ENCODE peak calls at places on chromosomes 3 and 15, in eight cellular contexts. U, C, V, I, F, G, H and A are unnamed samples.

GRCh38 chr3:100602506-100603444 is 6.6 kb upstream of the ADGRG7 start:
- DNase-seq in F (no peak), V (no peak), C (peak; percentile 73), G (no peak), I (peak; percentile 60), H (peak; percentile 28), U (no peak), A (no peak)

GRCh38 chr3:98003306-98003969 is 31.2 kb upstream of the RIOX2 start:
- DNase-seq in V (no peak), I (no peak), C (no peak), H (peak; percentile 32), G (no peak), U (no peak), F (no peak), A (no peak)

GRCh38 chr3:186787642-186788481 is 4.5 kb downstream of the EIF4A2 start:
- DNase-seq in F (no peak), G (no peak), H (peak; percentile 14), C (no peak), V (no peak), I (no peak), U (no peak), A (no peak)

GRCh38 chr3:152300029-152300764 is 31.5 kb downstream of the MBNL1 start:
- DNase-seq in I (no peak), U (no peak), F (no peak), G (no peak), V (no peak), H (no peak), C (no peak), A (no peak)

GRCh38 chr3:191246628-191247027 is 47.6 kb downstream of the OSTN start:
- DNase-seq in F (no peak), H (no peak), I (peak; percentile 31), U (no peak), G (no peak), V (no peak), C (no peak), A (no peak)

GRCh38 chr15:70236306-70237103 is 138.8 kb upstream of the TLE3 start:
- DNase-seq in I (no peak), H (no peak), U (no peak), V (no peak), G (no peak), C (no peak), F (peak; percentile 44), A (peak; percentile 15)

GRCh38 chr3:29183346-29184087 is 97.4 kb upstream of the RBMS3 start:
- DNase-seq in H (no peak), V (no peak), I (no peak), G (no peak), F (no peak), U (no peak), C (no peak), A (no peak)

GRCh38 chr15:47733085-47733484 is 15.8 kb downstream of the SEMA6D start:
- DNase-seq in U (no peak), C (no peak), G (no peak), I (no peak), H (no peak), V (no peak), F (no peak), A (no peak)

GRCh38 chr3:195893916-195894315 is 14.4 kb downstream of the TNK2 start:
- DNase-seq in V (no peak), F (no peak), H (no peak), G (no peak), U (no peak), C (no peak), I (no peak), A (no peak)
- H3K4me1 ChIP-seq in V (peaks cover 51% of the 10 kb centered on the region), F (no peaks in the 10 kb centered on the region), H (peaks cover 73% of the 10 kb centered on the region), G (peaks cover 57% of the 10 kb centered on the region), U (peaks cover 46% of the 10 kb centered on the region), C (peaks cover 76% of the 10 kb centered on the region), I (peaks cover 18% of the 10 kb centered on the region), A (peaks cover 71% of the 10 kb centered on the region)

GRCh38 chr3:50428007-50428633 is 68.8 kb upstream of the TMEM115 start:
- DNase-seq in H (no peak), I (peak; percentile 11), V (no peak), F (no peak), C (no peak), G (peak; percentile 88), U (no peak), A (no peak)
- TF ChIP-seq EP300 in H (no peak), I (no peak), V (no peak), F (no peak), C (no peak), G (peak; percentile 97), U (no peak), A (no peak)

GRCh38 chr15:96342611-96343528 is 12.4 kb downstream of the NR2F2 start:
- DNase-seq in G (no peak), C (no peak), U (no peak), H (no peak), F (no peak), V (no peak), I (no peak), A (no peak)
- H3K4me1 ChIP-seq in G (peaks cover 3% of the 10 kb centered on the region), C (peaks cover 41% of the 10 kb centered on the region), U (peaks cover 8% of the 10 kb centered on the region), H (peaks cover 41% of the 10 kb centered on the region), F (no peaks in the 10 kb centered on the region), V (peaks cover 32% of the 10 kb centered on the region), I (peaks cover 34% of the 10 kb centered on the region), A (peaks cover 11% of the 10 kb centered on the region)

GRCh38 chr3:141625506-141625905 is 112.6 kb upstream of the RNF7 start:
- DNase-seq in U (no peak), H (no peak), G (no peak), C (no peak), I (peak; percentile 17), F (no peak), V (no peak), A (peak; percentile 52)
- TF ChIP-seq EP300 in U (no peak), H (no peak), G (no peak), C (no peak), I (no peak), F (no peak), V (no peak), A (no peak)

GRCh38 chr3:130748981-130749380 is 2.4 kb upstream of the PIK3R4 start:
- DNase-seq in I (no peak), U (no peak), V (no peak), H (no peak), G (no peak), F (no peak), C (no peak), A (no peak)
- H3K4me1 ChIP-seq in I (peaks cover 21% of the 10 kb centered on the region), U (no peaks in the 10 kb centered on the region), V (peaks cover 21% of the 10 kb centered on the region), H (no peaks in the 10 kb centered on the region), G (peaks cover 11% of the 10 kb centered on the region), F (no peaks in the 10 kb centered on the region), C (peaks cover 36% of the 10 kb centered on the region), A (peaks cover 22% of the 10 kb centered on the region)

DNA sequence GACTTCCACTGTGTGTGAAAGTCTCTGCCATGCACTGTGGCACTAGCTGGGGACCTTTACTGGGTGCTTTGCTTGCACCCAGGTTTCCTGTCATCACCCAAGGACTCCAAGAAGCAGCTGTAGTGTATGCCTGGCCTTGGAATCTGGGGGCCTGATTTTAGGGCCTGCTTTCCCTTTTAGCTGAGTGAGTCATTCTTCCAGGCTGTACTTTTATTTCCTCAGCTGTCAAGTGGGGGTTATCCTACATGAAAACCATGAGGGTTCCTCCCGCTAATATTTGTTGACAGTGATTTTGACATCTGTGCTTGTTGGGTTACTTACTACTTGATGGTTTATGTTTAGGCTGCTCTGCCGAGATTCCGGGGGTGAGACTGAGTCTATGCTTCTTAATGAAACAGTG is 18.5 kb downstream of the GORASP1 start:
- DNase-seq in I (no peak), C (no peak), G (no peak), U (no peak), H (no peak), F (no peak), V (no peak), A (no peak)
- TF ChIP-seq EP300 in I (no peak), C (no peak), G (no peak), U (no peak), H (no peak), F (no peak), V (no peak), A (no peak)

DNA sequence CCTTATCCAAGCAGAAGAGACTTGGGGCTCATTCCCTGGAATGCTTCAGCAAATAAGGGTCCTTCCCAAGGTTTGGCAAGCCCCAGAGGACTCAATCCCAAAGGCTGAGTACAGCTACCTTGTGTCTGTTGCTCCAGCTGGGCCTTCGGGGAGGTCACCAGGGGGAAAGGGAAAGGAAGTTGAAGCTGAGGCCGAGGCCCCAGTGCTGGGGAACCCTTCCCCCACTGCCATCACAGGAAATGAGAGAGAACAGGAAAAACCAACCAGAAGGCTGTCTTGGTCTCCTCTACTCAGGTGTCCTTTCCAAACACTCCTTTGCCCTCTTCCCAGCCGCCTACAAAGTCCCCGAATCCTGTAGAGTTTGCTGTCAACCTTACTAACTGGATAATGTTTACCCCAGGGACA is 5.7 kb downstream of the CSRNP1 start:
- DNase-seq in H (peak; percentile 55), C (no peak), U (no peak), I (no peak), V (no peak), G (no peak), F (no peak), A (no peak)
- H3K4me1 ChIP-seq in H (peaks cover 60% of the 10 kb centered on the region), C (peaks cover 62% of the 10 kb centered on the region), U (peaks cover 58% of the 10 kb centered on the region), I (peaks cover 67% of the 10 kb centered on the region), V (peaks cover 69% of the 10 kb centered on the region), G (peaks cover 87% of the 10 kb centered on the region), F (no peaks in the 10 kb centered on the region), A (peaks cover 99% of the 10 kb centered on the region)

GRCh38 chr15:31366169-31366734 is 39.6 kb downstream of the KLF13 start:
- DNase-seq in I (no peak), U (peak; percentile 54), G (peak; percentile 55), F (peak; percentile 87), V (no peak), H (no peak), C (no peak), A (peak; percentile 73)
- TF ChIP-seq EP300 in I (no peak), U (no peak), G (no peak), F (no peak), V (no peak), H (no peak), C (no peak), A (no peak)

DNA sequence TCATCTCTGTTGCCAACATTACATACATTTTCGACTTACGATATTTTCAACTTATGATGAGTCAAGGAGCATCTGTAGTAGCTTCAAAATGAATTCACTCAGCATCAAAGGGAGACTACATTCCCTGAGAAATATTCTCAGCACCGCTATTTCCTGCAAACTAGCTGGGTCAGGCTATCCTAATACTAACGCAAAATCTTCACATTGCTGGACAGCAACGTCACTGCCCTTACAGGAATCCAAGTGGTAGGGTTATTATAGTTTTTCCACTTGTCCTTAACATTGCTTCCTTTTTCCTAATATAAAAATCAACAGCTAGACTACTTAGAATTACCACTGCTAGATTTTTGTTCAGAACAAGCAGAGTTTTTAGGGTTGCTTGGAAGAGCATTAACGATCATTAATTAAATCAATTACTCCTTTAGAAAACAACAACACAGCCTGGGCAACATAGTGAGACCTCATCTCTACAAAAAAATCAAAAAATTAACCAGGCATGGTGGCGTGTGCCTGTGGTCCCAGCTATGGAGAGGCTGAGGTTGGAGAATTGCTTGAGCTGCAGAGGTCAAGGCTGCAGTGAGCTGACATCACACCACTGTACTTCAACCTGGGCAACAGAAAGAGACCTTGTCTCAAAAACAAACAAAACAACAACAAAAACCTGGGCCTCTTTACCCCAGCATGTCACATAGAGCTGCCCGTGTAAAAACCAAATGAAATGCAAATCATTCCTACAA is 6.9 kb downstream of the ADAM10 start:
- DNase-seq in U (no peak), F (no peak), I (no peak), H (no peak), C (peak; percentile 70), G (no peak), V (no peak), A (no peak)
- H3K4me1 ChIP-seq in U (peaks cover 15% of the 10 kb centered on the region), F (no peaks in the 10 kb centered on the region), I (peaks cover 60% of the 10 kb centered on the region), H (no peaks in the 10 kb centered on the region), C (peaks cover 88% of the 10 kb centered on the region), G (peaks cover 11% of the 10 kb centered on the region), V (peaks cover 34% of the 10 kb centered on the region), A (peaks cover 54% of the 10 kb centered on the region)